ENCODE peak calls at places on chromosomes 2 and 18, in four cellular contexts. F is neuronal stem cell; J is left ventricle myocardium inferior; I is CD4-positive, alpha-beta memory T cell. Y is an unnamed sample.

GRCh38 chr2:171066110-171066509 is 94.6 kb downstream of the TLK1 start:
- DNase-seq in F (no peak), I (no peak), J (no peak), Y (no peak)

GRCh38 chr18:45974088-45974536 is 7.0 kb upstream of the EPG5 start:
- DNase-seq in J (peak; percentile 23), F (peak; percentile 41), I (peak; percentile 66), Y (peak; percentile 85)

GRCh38 chr2:106142683-106143082 is 51.4 kb downstream of the UXS1 start:
- DNase-seq in I (no peak), F (no peak), J (no peak), Y (no peak)

GRCh38 chr2:230328155-230328458 is 1.1 kb downstream of the SP140L start:
- DNase-seq in J (no peak), I (no peak), F (no peak), Y (no peak)

GRCh38 chr2:203510941-203511305 is 24.2 kb downstream of the RAPH1 start:
- DNase-seq in J (no peak), F (no peak), I (no peak), Y (no peak)

GRCh38 chr2:72826156-72826477 is 284 bp upstream of the EXOC6B start:
- DNase-seq in F (no peak), I (no peak), J (no peak), Y (no peak)

GRCh38 chr2:223724831-223725230 is 112.6 kb downstream of the AP1S3 start:
- DNase-seq in I (no peak), F (no peak), J (no peak), Y (no peak)

GRCh38 chr2:215830313-215830712 is 183.0 kb downstream of the MREG start:
- DNase-seq in F (no peak), I (no peak), J (peak; percentile 24), Y (no peak)

GRCh38 chr2:140695163-140695562 is 1435.7 kb downstream of the LRP1B start:
- DNase-seq in J (no peak), I (no peak), F (no peak), Y (no peak)

GRCh38 chr2:54422072-54422581 is 34.0 kb upstream of the SPTBN1 start:
- DNase-seq in I (peak; percentile 53), J (no peak), F (no peak), Y (peak; percentile 34)

GRCh38 chr2:159617651-159618050 is 1.3 kb upstream of the BAZ2B start:
- DNase-seq in J (no peak), F (peak; percentile 43), I (no peak), Y (no peak)

GRCh38 chr2:14633451-14634211 is 1.1 kb downstream of the LRATD1 start:
- DNase-seq in F (peak; percentile 29), I (no peak), J (peak; percentile 15), Y (no peak)

GRCh38 chr2:237509905-237510304 is 22.9 kb downstream of the MLPH start:
- DNase-seq in J (no peak), I (no peak), F (no peak), Y (no peak)
- H3K27ac ChIP-seq in J (peak overlapping the region; percentile 92), I (no peak overlapping the region), F (no peak overlapping the region), Y (no peak overlapping the region)

GRCh38 chr18:23882616-23883276 is 131.8 kb upstream of the TTC39C start:
- DNase-seq in F (no peak), I (no peak), J (no peak), Y (no peak)

GRCh38 chr18:23883277-23883790 is 131.2 kb upstream of the TTC39C start:
- DNase-seq in J (no peak), I (no peak), F (no peak), Y (no peak)

GRCh38 chr18:23880931-23881330 is 133.6 kb upstream of the TTC39C start:
- DNase-seq in I (no peak), F (no peak), J (no peak), Y (no peak)

GRCh38 chr18:23879966-23880565 is 134.5 kb upstream of the TTC39C start:
- DNase-seq in F (no peak), J (no peak), I (no peak), Y (no peak)

GRCh38 chr18:23881778-23882177 is 132.8 kb upstream of the TTC39C start:
- DNase-seq in I (no peak), F (no peak), J (no peak), Y (no peak)
- H3K4me1 ChIP-seq in I (peaks cover 25% of the 10 kb centered on the region), F (peaks cover 12% of the 10 kb centered on the region), J (peaks cover 13% of the 10 kb centered on the region), Y (peaks cover 10% of the 10 kb centered on the region)

GRCh38 chr2:237164474-237165047 is 78.9 kb downstream of the COPS8 start:
- DNase-seq in F (no peak), I (no peak), J (no peak), Y (no peak)
- H3K27ac ChIP-seq in F (no peak overlapping the region), I (no peak overlapping the region), J (peak overlapping the region; percentile 86), Y (no peak overlapping the region)

GRCh38 chr2:112184121-112184520 is 45.9 kb downstream of the FBLN7 start:
- DNase-seq in F (no peak), J (no peak), I (no peak), Y (no peak)
- H3K4me1 ChIP-seq in F (peaks cover 7% of the 10 kb centered on the region), J (no peaks in the 10 kb centered on the region), I (peaks cover 77% of the 10 kb centered on the region), Y (peaks cover 76% of the 10 kb centered on the region)

GRCh38 chr2:206230060-206230890 is 44.2 kb upstream of the ZDBF2 start:
- DNase-seq in J (no peak), I (no peak), F (peak; percentile 48), Y (no peak)

GRCh38 chr2:206225435-206226232 is 48.8 kb upstream of the ZDBF2 start:
- DNase-seq in I (no peak), F (no peak), J (no peak), Y (no peak)

GRCh38 chr2:206232287-206233035 is 42.0 kb upstream of the ZDBF2 start:
- DNase-seq in I (no peak), J (no peak), F (no peak), Y (no peak)

GRCh38 chr2:206231669-206232286 is 42.7 kb upstream of the ZDBF2 start:
- DNase-seq in J (no peak), F (no peak), I (no peak), Y (no peak)

GRCh38 chr2:206229642-206230041 is 44.8 kb upstream of the ZDBF2 start:
- DNase-seq in J (no peak), I (no peak), F (no peak), Y (no peak)
- H3K27ac ChIP-seq in J (no peak overlapping the region), I (no peak overlapping the region), F (peak overlapping the region; percentile 58), Y (no peak overlapping the region)

GRCh38 chr2:85791704-85792565 is 38.1 kb downstream of the ATOH8 start:
- DNase-seq in I (no peak), F (no peak), J (no peak), Y (no peak)
- H3K4me1 ChIP-seq in I (no peaks in the 10 kb centered on the region), F (peaks cover 11% of the 10 kb centered on the region), J (peaks cover 98% of the 10 kb centered on the region), Y (no peaks in the 10 kb centered on the region)

Y was measured in CD4-positive, CD25-positive, alpha-beta regulatory T cell.